ENCODE peak calls at places on chromosomes 2 and 18, in seven cellular contexts. O is colonic mucosa; V is effector memory CD4-positive, alpha-beta T cell; Z is astrocyte; D is cardiac muscle cell; J is body of pancreas; G is A549. W is an unnamed sample.

GRCh38 chr2:97995026-97995733 is 568 bp downstream of the TMEM131 start:
- DNase-seq in O (peak), V (peak), Z (peak), D (peak), J (no peak), G (peak), W (no peak)

GRCh38 chr2:100990650-100991403 is 11.3 kb upstream of the RPL31 start:
- DNase-seq in O (no peak), V (no peak), Z (no peak), D (no peak), J (no peak), G (no peak), W (no peak)

GRCh38 chr2:40257812-40258457 is 194.0 kb downstream of the SLC8A1 start:
- DNase-seq in O (no peak), V (no peak), Z (no peak), D (no peak), J (no peak), G (no peak), W (no peak)

GRCh38 chr2:144201126-144201525 is 318.8 kb downstream of the ZEB2 start:
- DNase-seq in O (no peak), V (no peak), Z (no peak), D (no peak), J (no peak), G (no peak), W (no peak)

GRCh38 chr2:96207073-96207777 is 1.4 kb downstream of the STARD7 start:
- DNase-seq in O (no peak), V (no peak), Z (no peak), D (peak), J (no peak), G (no peak), W (no peak)

GRCh38 chr2:158774663-158775062 is 20.5 kb upstream of the DAPL1 start:
- DNase-seq in O (no peak), V (no peak), Z (no peak), D (no peak), J (no peak), G (no peak), W (no peak)

GRCh38 chr18:76875390-76876330 is 53.3 kb downstream of the ZNF236 start:
- DNase-seq in O (peak), V (peak), Z (no peak), D (peak), J (peak), G (peak), W (no peak)

GRCh38 chr2:44083054-44083453 is 85.6 kb upstream of the PPM1B start:
- DNase-seq in O (no peak), V (no peak), Z (no peak), D (no peak), J (no peak), G (no peak), W (no peak)

GRCh38 chr18:3121256-3121655 is 98.5 kb downstream of the MYOM1 start:
- DNase-seq in O (no peak), V (no peak), Z (no peak), D (no peak), J (no peak), G (no peak), W (no peak)

GRCh38 chr2:85549826-85550225 is 10.9 kb downstream of the MAT2A start:
- DNase-seq in O (no peak), V (no peak), Z (peak), D (no peak), J (no peak), G (no peak), W (no peak)

GRCh38 chr2:215410932-215411285 is 25.0 kb downstream of the FN1 start:
- DNase-seq in O (no peak), V (no peak), Z (peak), D (no peak), J (no peak), G (peak), W (no peak)

GRCh38 chr2:225337183-225337582 is 62.3 kb upstream of the NYAP2 start:
- DNase-seq in O (no peak), V (no peak), Z (peak), D (peak), J (no peak), G (no peak), W (no peak)

GRCh38 chr18:13218376-13219011 is at the start of gene LDLRAD4:
- DNase-seq in O (peak), V (peak), Z (no peak), D (peak), J (peak), G (no peak), W (no peak)

GRCh38 chr18:13217971-13218375 is 587 bp upstream of the LDLRAD4 start:
- DNase-seq in O (peak), V (no peak), Z (no peak), D (no peak), J (peak), G (no peak), W (no peak)

GRCh38 chr18:13216732-13217465 is 1.7 kb upstream of the LDLRAD4 start:
- DNase-seq in O (peak), V (peak), Z (no peak), D (peak), J (peak), G (no peak), W (no peak)

GRCh38 chr18:13217466-13217961 is 1.0 kb upstream of the LDLRAD4 start:
- DNase-seq in O (peak), V (peak), Z (peak), D (peak), J (peak), G (peak), W (no peak)

DNA sequence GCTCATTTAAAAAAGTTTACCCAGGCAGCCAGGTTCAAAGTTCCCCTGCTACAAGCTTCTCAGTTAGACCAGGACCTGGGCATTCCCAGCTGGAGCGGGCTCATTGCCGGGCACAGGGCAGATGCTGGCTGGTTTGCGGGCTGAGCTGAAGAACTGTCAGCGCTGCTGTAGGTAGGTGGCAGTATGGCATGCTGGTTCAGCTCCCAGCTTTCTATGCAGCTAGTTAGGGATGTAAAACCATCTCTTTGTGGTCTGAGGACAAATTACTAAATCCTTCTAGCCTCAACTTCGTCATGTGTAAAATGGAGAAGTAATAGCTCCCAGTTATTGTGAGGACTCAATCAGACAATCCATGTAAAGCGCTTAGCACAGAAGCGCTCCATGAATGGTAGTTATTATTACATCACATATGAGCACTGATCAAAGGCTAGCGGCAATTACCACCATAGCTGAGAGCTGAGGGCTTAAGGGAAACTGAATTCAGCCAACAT is 2.4 kb upstream of the LDLRAD4 start:
- DNase-seq in O (peak), V (peak), Z (peak), D (peak), J (peak), G (peak), W (no peak)
- H3K4me3 ChIP-seq in O (no peak), V (peak), Z (no peak), D (no peak), J (no peak), G (no peak), W (no peak)

DNA sequence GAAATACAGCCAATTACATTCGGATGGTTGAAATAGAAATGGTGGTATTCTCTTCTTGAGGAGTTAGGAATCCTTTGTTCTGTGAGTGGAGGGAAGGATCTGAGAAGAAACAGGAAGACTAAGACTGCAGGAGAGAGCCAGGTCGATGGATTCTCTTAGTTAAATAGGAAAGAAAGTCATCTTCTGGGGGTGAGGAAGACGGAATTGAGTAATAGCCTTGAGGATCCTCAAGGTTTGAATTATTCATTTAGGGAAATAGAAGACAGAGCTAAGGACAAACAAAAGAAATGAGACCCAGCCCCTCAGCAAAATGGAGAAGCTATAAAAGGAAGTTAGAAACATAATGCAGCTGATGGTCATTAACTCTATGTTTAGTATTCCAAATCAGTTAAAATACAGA is 1.8 kb downstream of the LAPTM4A start:
- DNase-seq in O (no peak), V (no peak), Z (peak), D (no peak), J (no peak), G (no peak), W (no peak)
- H3K4me3 ChIP-seq in O (peak), V (peak), Z (peak), D (peak), J (no peak), G (peak), W (peak)

GRCh38 chr2:115573756-115574155 is 1131.3 kb downstream of the DPP10 start:
- DNase-seq in O (no peak), V (no peak), Z (no peak), D (no peak), J (no peak), G (no peak), W (no peak)

DNA sequence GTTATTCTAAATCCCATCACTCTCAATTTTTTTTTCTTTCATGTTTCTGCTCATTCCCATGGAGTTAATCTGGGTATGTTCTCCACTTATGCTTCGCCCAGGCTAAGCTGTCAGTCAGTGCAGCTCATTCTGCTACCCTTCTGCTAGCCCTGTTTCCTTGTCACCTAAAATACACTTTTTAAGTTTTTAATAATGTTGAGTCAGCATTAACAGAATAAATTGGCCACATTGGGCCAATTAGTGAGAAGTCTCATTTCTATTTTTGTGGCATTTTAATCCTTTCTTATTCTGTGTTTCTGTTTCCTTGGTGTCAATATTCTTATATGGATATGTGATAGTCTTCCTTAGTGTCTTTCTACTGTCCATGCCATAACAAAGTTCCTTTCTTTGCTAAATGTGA is 1126.2 kb downstream of the DPP10 start:
- DNase-seq in O (no peak), V (no peak), Z (no peak), D (no peak), J (no peak), G (no peak), W (no peak)
- H3K4me3 ChIP-seq in O (no peak), V (no peak), Z (no peak), D (no peak), J (no peak), G (no peak), W (no peak)

GRCh38 chr2:241638940-241639339 is 1.4 kb downstream of the ATG4B start:
- DNase-seq in O (no peak), V (no peak), Z (no peak), D (no peak), J (no peak), G (no peak), W (no peak)
- H3K4me3 ChIP-seq in O (no peak), V (no peak), Z (no peak), D (no peak), J (no peak), G (peak), W (peak)

W was measured in esophagus squamous epithelium.